ENCODE peak calls at places on chromosomes 13 and 19, in six cellular contexts. Z is pancreas; D is IMR-90; J is Peyer's patch; I is activated naive CD4-positive, alpha-beta T cell treated with anti-CD3 and anti-CD28 coated beads, Interleukin-2, amount 50 U/mL, for 16 hours; L is CD4-positive, alpha-beta T cell. C is an unnamed sample.

GRCh38 chr19:48627211-48627864 is 8.0 kb downstream of the SPHK2 start:
- DNase-seq in Z (peak; percentile 72), L (no peak), D (no peak), J (no peak), I (no peak), C (no peak)

GRCh38 chr13:71864094-71864980 is 2.7 kb downstream of the DACH1 start:
- DNase-seq in I (no peak), Z (peak; percentile 70), L (no peak), J (no peak), D (no peak), C (peak; percentile 86)

GRCh38 chr19:8231073-8231604 is 22.0 kb downstream of the CERS4 start:
- DNase-seq in D (no peak), J (no peak), Z (no peak), L (no peak), I (no peak), C (no peak)

GRCh38 chr19:1167687-1168561 is 6.1 kb downstream of the SBNO2 start:
- DNase-seq in I (peak; percentile 10), L (no peak), J (no peak), D (no peak), Z (peak; percentile 74), C (peak; percentile 75)

GRCh38 chr13:72507394-72508199 is 219.8 kb downstream of the MZT1 start:
- DNase-seq in I (no peak), L (no peak), D (no peak), Z (no peak), J (no peak), C (no peak)

GRCh38 chr19:20365146-20365545 is 198.1 kb downstream of the ZNF486 start:
- DNase-seq in I (no peak), L (no peak), D (no peak), J (no peak), Z (no peak), C (no peak)

GRCh38 chr13:111659236-111659635 is 338.8 kb downstream of the TEX29 start:
- DNase-seq in D (no peak), L (no peak), I (no peak), Z (no peak), J (no peak), C (no peak)

GRCh38 chr13:26525528-26525927 is 32.0 kb upstream of the WASF3 start:
- DNase-seq in D (no peak), L (no peak), I (no peak), J (no peak), Z (no peak), C (no peak)

GRCh38 chr19:4575267-4575793 is 15.8 kb upstream of the SEMA6B start:
- DNase-seq in L (no peak), Z (no peak), I (no peak), J (no peak), D (peak; percentile 89), C (peak; percentile 36)

GRCh38 chr19:11481777-11482383 is 1.0 kb upstream of the ELAVL3 start:
- DNase-seq in I (peak; percentile 82), L (peak; percentile 23), J (peak; percentile 60), D (peak; percentile 85), Z (peak; percentile 78), C (peak; percentile 89)

GRCh38 chr19:42552086-42553065 is 24.1 kb upstream of the CEACAM1 start:
- DNase-seq in J (no peak), Z (no peak), D (no peak), L (no peak), I (no peak), C (no peak)

GRCh38 chr19:11168568-11168967 is 13.0 kb upstream of the SPC24 start:
- DNase-seq in I (no peak), J (no peak), D (peak; percentile 97), Z (no peak), L (no peak), C (no peak)

GRCh38 chr19:57903298-57904174 is 12.9 kb downstream of the ZNF417 start:
- DNase-seq in D (peak; percentile 53), Z (no peak), L (no peak), J (no peak), I (no peak), C (no peak)

GRCh38 chr19:49553451-49554271 is 25.9 kb downstream of the RCN3 start:
- DNase-seq in L (peak; percentile 36), D (peak; percentile 69), I (peak; percentile 69), Z (peak; percentile 87), J (no peak), C (no peak)

GRCh38 chr19:13089139-13089856 is 13.4 kb downstream of the LYL1 start:
- DNase-seq in J (no peak), I (peak; percentile 38), L (no peak), D (no peak), Z (no peak), C (no peak)

GRCh38 chr13:32642316-32642715 is 56.1 kb downstream of the PDS5B start:
- DNase-seq in I (no peak), D (no peak), L (no peak), Z (no peak), J (no peak), C (no peak)

GRCh38 chr19:18895038-18895827 is 725 bp downstream of the CERS1 start:
- DNase-seq in L (no peak), Z (peak; percentile 79), J (no peak), I (no peak), D (no peak), C (peak; percentile 41)

GRCh38 chr19:42480335-42481095 is 37.8 kb upstream of the CXCL17 start:
- DNase-seq in Z (no peak), I (no peak), D (peak; percentile 47), L (peak; percentile 4), J (no peak), C (no peak)

GRCh38 chr13:93249259-93249917 is 22.8 kb downstream of the GPC6 start:
- DNase-seq in I (no peak), J (no peak), Z (no peak), L (no peak), D (peak; percentile 95), C (no peak)

C was measured in upper lobe of left lung.